ENCODE peak calls at places on chromosomes 7 and 10, in five cellular contexts. K is pancreas, J is sigmoid colon, C is IMR-90, W is upper lobe of right lung. L is an unnamed sample.
A peak's percentile ranks its signal among the peaks of the same experiment; 100 is the strongest.

GRCh38 chr7:96303105-96303685 is 18.7 kb downstream of the SLC25A13 start:
- DNase-seq in J (no peak), K (peak; percentile 40), W (no peak), C (peak; percentile 35), L (no peak)

GRCh38 chr7:102841290-102841689 is 71.5 kb upstream of the LRRC17 start:
- DNase-seq in C (no peak), W (no peak), K (no peak), J (no peak), L (no peak)

GRCh38 chr10:43053825-43054224 is 23.0 kb upstream of the RET start:
- DNase-seq in K (no peak), J (no peak), C (no peak), W (no peak), L (no peak)

GRCh38 chr7:159196584-159196983 is 51.9 kb upstream of the VIPR2 start:
- DNase-seq in C (no peak), K (no peak), W (no peak), J (no peak), L (no peak)

GRCh38 chr7:6175642-6176041 is 96.8 kb downstream of the CYTH3 start:
- DNase-seq in C (peak; percentile 57), W (no peak), J (peak; percentile 62), K (no peak), L (no peak)

GRCh38 chr7:2049782-2050510 is 182.8 kb downstream of the MAD1L1 start:
- DNase-seq in J (peak; percentile 55), W (no peak), C (no peak), K (no peak), L (peak; percentile 12)

GRCh38 chr7:66400400-66400799 is 195.3 kb downstream of the TPST1 start:
- DNase-seq in C (no peak), W (no peak), J (no peak), K (no peak), L (no peak)

GRCh38 chr7:37211097-37211496 is 237.6 kb downstream of the ELMO1 start:
- DNase-seq in K (no peak), C (peak; percentile 37), J (peak; percentile 84), W (no peak), L (no peak)

GRCh38 chr10:116728526-116729096 is 13.8 kb downstream of the HSPA12A start:
- DNase-seq in K (no peak), W (no peak), J (peak; percentile 42), C (peak; percentile 71), L (no peak)

GRCh38 chr7:80060218-80060806 is 74.3 kb upstream of the GNAI1 start:
- DNase-seq in C (peak; percentile 82), K (no peak), W (no peak), J (no peak), L (no peak)

GRCh38 chr10:127044191-127044590 is 139.0 kb downstream of the DOCK1 start:
- DNase-seq in W (peak; percentile 73), K (peak; percentile 76), C (no peak), J (peak; percentile 75), L (no peak)

GRCh38 chr10:119933179-119933578 is 40.6 kb downstream of the SEC23IP start:
- DNase-seq in K (no peak), C (peak; percentile 3), W (no peak), J (no peak), L (no peak)

GRCh38 chr7:140059288-140060242 is 3.2 kb downstream of the PARP12 start:
- DNase-seq in J (no peak), C (peak; percentile 95), K (peak; percentile 85), W (no peak), L (peak; percentile 6)

GRCh38 chr7:82528577-82529305 is 85.2 kb upstream of the CACNA2D1 start:
- DNase-seq in J (no peak), W (no peak), K (no peak), C (peak; percentile 76), L (no peak)

GRCh38 chr7:15839415-15840100 is 153.1 kb upstream of the MEOX2 start:
- DNase-seq in K (peak; percentile 2), J (peak; percentile 78), C (no peak), W (no peak), L (no peak)

GRCh38 chr7:151992375-151992774 is 33.1 kb upstream of the GALNT11 start:
- DNase-seq in C (no peak), K (peak; percentile 43), W (peak; percentile 75), J (peak; percentile 70), L (peak; percentile 51)

GRCh38 chr7:28207486-28208158 is 27.0 kb upstream of the JAZF1 start:
- DNase-seq in K (no peak), C (no peak), J (no peak), W (no peak), L (no peak)

GRCh38 chr7:66630529-66630928 is 1.8 kb downstream of the KCTD7 start:
- DNase-seq in W (no peak), K (no peak), J (no peak), C (no peak), L (no peak)

GRCh38 chr10:116689744-116690143 is 52.6 kb downstream of the HSPA12A start:
- DNase-seq in W (no peak), C (no peak), K (no peak), J (peak; percentile 14), L (no peak)

GRCh38 chr7:155483245-155483644 is 25.3 kb downstream of the EN2 start:
- DNase-seq in J (no peak), W (no peak), K (no peak), C (no peak), L (no peak)

GRCh38 chr10:122014652-122015248 is 25.8 kb downstream of the TACC2 start:
- DNase-seq in K (no peak), C (no peak), J (no peak), W (no peak), L (no peak)

GRCh38 chr10:79140083-79140793 is 71.5 kb downstream of the ZMIZ1 start:
- DNase-seq in K (no peak), C (no peak), W (no peak), J (no peak), L (no peak)

GRCh38 chr10:30736685-30737232 is 107.2 kb upstream of the LYZL2 start:
- DNase-seq in K (no peak), C (peak; percentile 100), W (no peak), J (peak; percentile 95), L (no peak)

GRCh38 chr7:88795553-88795952 is at the start of gene TEX47:
- DNase-seq in W (no peak), K (no peak), C (no peak), J (no peak), L (no peak)

GRCh38 chr7:158584392-158584791 is 3.2 kb downstream of the PTPRN2 start:
- DNase-seq in C (no peak), J (peak; percentile 4), K (no peak), W (no peak), L (no peak)

DNA sequence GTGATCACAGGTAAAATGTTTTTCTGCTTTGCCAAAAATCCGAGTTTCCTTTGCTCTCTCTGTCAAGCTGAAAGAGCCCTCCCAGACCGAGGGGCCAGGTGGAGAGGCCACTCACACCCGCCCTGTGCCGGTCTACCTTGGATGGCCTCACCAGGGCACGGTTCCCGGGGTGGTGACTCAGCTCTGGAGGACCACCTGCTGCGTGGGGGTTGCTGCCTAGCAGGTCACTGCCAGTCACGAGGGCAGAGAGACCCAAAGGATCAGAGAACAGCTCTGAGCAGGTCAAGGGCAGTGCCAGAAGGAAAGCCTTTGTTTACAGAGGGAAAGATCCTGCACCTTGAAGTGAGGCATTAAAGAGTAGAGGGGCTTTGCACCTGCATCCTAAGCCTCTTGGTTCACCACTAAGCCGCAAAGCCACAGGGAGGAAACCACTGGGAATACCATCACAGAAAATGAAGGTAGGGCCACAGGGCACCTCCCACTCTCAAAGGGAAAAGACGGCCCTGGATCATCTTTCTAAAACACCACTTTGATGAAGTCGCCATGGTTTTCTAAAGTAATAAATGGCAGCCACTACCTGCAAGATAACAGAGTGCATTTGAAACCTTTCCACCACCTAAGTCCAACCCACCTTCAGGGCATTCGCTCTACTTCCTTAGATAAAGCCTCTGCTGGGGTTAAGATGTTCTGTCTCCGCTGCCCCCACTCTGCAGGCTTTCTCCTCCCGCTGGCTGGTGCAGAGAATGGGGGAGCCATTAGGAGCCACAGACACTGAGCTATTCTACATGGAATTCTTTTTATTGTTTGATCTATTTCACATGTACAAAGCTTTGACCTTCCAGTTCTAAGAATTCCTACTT is 160.4 kb upstream of the KLF14 start:
- DNase-seq in J (peak; percentile 78), W (peak; percentile 96), K (peak; percentile 61), C (peak; percentile 78), L (no peak)
- H3K4me1 ChIP-seq in J (peaks cover 67% of the 10 kb centered on the region), W (peaks cover 69% of the 10 kb centered on the region), K (no peaks in the 10 kb centered on the region), C (peaks cover 48% of the 10 kb centered on the region), L (peaks cover 42% of the 10 kb centered on the region)

DNA sequence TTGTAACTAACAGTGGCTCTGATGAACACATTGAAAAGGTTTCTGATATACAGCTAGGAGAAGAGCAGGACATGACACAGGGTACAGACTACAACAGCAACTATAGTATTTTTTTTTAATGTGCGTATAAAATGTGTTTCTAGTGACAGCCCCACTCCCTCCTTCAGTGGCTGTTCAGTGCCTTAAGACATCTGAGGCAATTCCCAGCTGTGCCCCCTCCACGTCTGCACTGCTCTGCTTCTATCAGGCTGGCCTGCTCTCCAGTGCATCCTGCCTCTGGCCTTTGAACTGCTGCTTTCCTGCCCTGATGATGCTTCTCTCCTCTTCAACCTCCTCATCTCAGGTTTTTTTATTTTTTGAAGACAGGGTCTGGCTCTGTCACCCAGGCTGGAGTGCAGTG is 111.2 kb downstream of the SPAG6 start:
- DNase-seq in C (no peak), W (no peak), J (no peak), K (no peak), L (no peak)
- H3K4me1 ChIP-seq in C (no peaks in the 10 kb centered on the region), W (no peaks in the 10 kb centered on the region), J (no peaks in the 10 kb centered on the region), K (no peaks in the 10 kb centered on the region), L (no peaks in the 10 kb centered on the region)

GRCh38 chr10:94451883-94452519 is 49.7 kb downstream of the TBC1D12 start:
- DNase-seq in W (no peak), C (no peak), K (no peak), J (no peak), L (no peak)
- H3K4me1 ChIP-seq in W (no peaks in the 10 kb centered on the region), C (no peaks in the 10 kb centered on the region), K (no peaks in the 10 kb centered on the region), J (no peaks in the 10 kb centered on the region), L (no peaks in the 10 kb centered on the region)

GRCh38 chr10:22617516-22617915 is 96.9 kb downstream of the PIP4K2A start:
- DNase-seq in K (no peak), C (no peak), J (no peak), W (no peak), L (no peak)

GRCh38 chr10:22620140-22620857 is 94.1 kb downstream of the PIP4K2A start:
- DNase-seq in W (no peak), K (peak; percentile 17), C (peak; percentile 95), J (peak; percentile 77), L (no peak)

GRCh38 chr10:22615819-22616499 is 98.4 kb downstream of the PIP4K2A start:
- DNase-seq in K (peak; percentile 9), C (no peak), W (peak; percentile 79), J (peak; percentile 73), L (peak; percentile 33)

GRCh38 chr10:22619111-22619510 is 95.3 kb downstream of the PIP4K2A start:
- DNase-seq in C (no peak), J (no peak), K (no peak), W (no peak), L (no peak)

DNA sequence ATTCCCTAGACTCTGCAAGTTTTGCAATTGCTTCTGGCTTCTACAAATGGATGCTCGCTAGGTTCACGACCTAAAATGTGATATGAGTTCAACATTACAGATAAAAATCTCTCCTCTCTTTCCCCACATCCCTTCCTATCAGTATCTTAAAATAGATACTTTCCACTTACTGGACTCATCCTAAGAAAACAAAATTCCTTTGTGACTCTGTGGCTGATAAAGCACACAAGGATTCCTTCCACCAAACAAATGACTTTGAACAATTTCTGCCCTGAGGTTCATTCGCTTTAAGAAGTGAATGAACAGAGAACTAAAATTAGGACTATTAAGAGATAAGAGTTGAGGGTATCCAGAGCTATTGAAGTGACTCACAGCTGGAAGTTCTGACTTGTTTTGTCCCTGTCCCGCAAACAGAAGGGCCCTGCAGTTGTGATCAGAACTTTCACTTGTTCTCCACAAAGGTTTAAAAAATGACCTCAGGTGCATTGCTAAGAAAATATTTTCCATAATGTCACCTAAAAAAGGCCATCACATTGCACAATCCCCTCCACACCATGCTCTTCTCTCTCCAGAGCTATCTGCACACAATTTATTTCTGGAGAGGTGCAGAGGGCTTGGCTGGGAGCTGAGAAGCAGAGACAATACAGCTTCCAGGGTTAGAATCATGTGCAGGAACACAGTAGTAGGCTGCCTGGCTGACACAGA is 96.1 kb downstream of the PIP4K2A start:
- DNase-seq in J (no peak), K (no peak), W (no peak), C (peak; percentile 69), L (no peak)
- H3K4me1 ChIP-seq in J (peaks cover 37% of the 10 kb centered on the region), K (peaks cover 9% of the 10 kb centered on the region), W (peaks cover 82% of the 10 kb centered on the region), C (peaks cover 20% of the 10 kb centered on the region), L (peaks cover 95% of the 10 kb centered on the region)